ENCODE peak calls at places on chromosomes 12 and 14, in five cellular contexts. N is lung; M is GM19239; H is NCI-H2227 treated with DMSO at 0.1 percent for 48 hours; E is stimulated activated CD8-positive, alpha-beta memory T cell treated with anti-CD3 and anti-CD28 coated beads, Interleukin-15, amount 100 ng/mL, for 24 hours. W is an unnamed sample.

GRCh38 chr14:70186826-70187483 is 1.8 kb downstream of the SLC8A3 start:
- DNase-seq in N (no peak), M (no peak), E (no peak), H (peak; percentile 42), W (no peak)

GRCh38 chr12:23950011-23950774 is 723 bp upstream of the SOX5 start:
- DNase-seq in E (no peak), H (no peak), N (no peak), M (no peak), W (peak; percentile 69)

GRCh38 chr14:52951730-52952481 is 1.1 kb upstream of the FERMT2 start:
- DNase-seq in H (peak; percentile 63), M (no peak), N (peak; percentile 40), E (no peak), W (peak; percentile 71)

GRCh38 chr12:26971963-26972362 is 33.7 kb downstream of the FGFR1OP2 start:
- DNase-seq in N (no peak), M (peak; percentile 55), E (no peak), H (no peak), W (no peak)

GRCh38 chr12:5648692-5649338 is 216.9 kb downstream of the NTF3 start:
- DNase-seq in M (no peak), E (no peak), N (no peak), H (peak; percentile 34), W (no peak)

GRCh38 chr12:123384994-123385376 is 1.1 kb downstream of the KMT5A start:
- DNase-seq in E (no peak), M (no peak), H (no peak), N (no peak), W (no peak)

GRCh38 chr14:69712217-69712565 is 54.8 kb upstream of the SRSF5 start:
- DNase-seq in E (no peak), M (no peak), N (no peak), H (no peak), W (no peak)

GRCh38 chr14:105144666-105145380 is 23.8 kb downstream of the JAG2 start:
- DNase-seq in M (no peak), H (no peak), N (no peak), E (no peak), W (no peak)

GRCh38 chr12:87812711-87813110 is 216.5 kb downstream of the C12orf50 start:
- DNase-seq in E (no peak), N (no peak), M (no peak), H (no peak), W (no peak)

GRCh38 chr12:128690641-128691040 is 133.1 kb downstream of the SLC15A4 start:
- DNase-seq in N (no peak), E (no peak), H (no peak), M (no peak), W (no peak)

GRCh38 chr12:52518574-52519469 is 1.4 kb downstream of the KRT5 start:
- DNase-seq in N (peak; percentile 19), H (no peak), M (no peak), E (no peak), W (no peak)

GRCh38 chr12:82470906-82471512 is 112.7 kb downstream of the METTL25 start:
- DNase-seq in E (no peak), M (no peak), H (no peak), N (no peak), W (no peak)

GRCh38 chr14:61923348-61923747 is 161.1 kb downstream of the SNAPC1 start:
- DNase-seq in N (no peak), H (no peak), E (no peak), M (no peak), W (no peak)

GRCh38 chr12:70853326-70853725 is 67.2 kb downstream of the PTPRR start:
- DNase-seq in H (no peak), M (no peak), N (peak; percentile 48), E (no peak), W (no peak)

GRCh38 chr12:12872934-12873275 is 18.5 kb upstream of the GPRC5A start:
- DNase-seq in E (no peak), H (no peak), M (no peak), N (no peak), W (no peak)

GRCh38 chr12:116236148-116236731 is 41.3 kb downstream of the MED13L start:
- DNase-seq in M (peak; percentile 15), E (no peak), H (peak; percentile 39), N (no peak), W (peak; percentile 31)

GRCh38 chr12:27966870-27967269 is 5.7 kb downstream of the PTHLH start:
- DNase-seq in N (no peak), E (no peak), M (no peak), H (no peak), W (peak; percentile 67)

GRCh38 chr14:49497725-49498348 is 88.3 kb downstream of the RPS29 start:
- DNase-seq in M (peak; percentile 34), H (peak; percentile 77), N (no peak), E (no peak), W (peak; percentile 70)

GRCh38 chr14:23494223-23494622 is 24.7 kb downstream of the NGDN start:
- DNase-seq in E (no peak), M (no peak), N (no peak), H (peak; percentile 94), W (no peak)

GRCh38 chr12:122961551-122962329 is 4.5 kb downstream of the ABCB9 start:
- DNase-seq in M (no peak), N (no peak), E (no peak), H (no peak), W (no peak)

GRCh38 chr14:104460920-104461651 is 118.5 kb upstream of the C14orf180 start:
- DNase-seq in E (no peak), H (peak; percentile 46), N (peak; percentile 27), M (no peak), W (no peak)

GRCh38 chr12:124500232-124501079 is 67.0 kb downstream of the NCOR2 start:
- DNase-seq in H (no peak), E (no peak), N (no peak), M (no peak), W (no peak)

GRCh38 chr12:90575995-90576394 is 379.0 kb downstream of the CCER1 start:
- DNase-seq in E (no peak), H (no peak), N (no peak), M (no peak), W (no peak)